ENCODE peak calls at places on chromosomes 2 and 18, in six cellular contexts. F is mesenchymal stem cell, N is H9, L is neuronal stem cell, D is IMR-90, C is trophoblast cell. U is an unnamed sample.
A peak's percentile ranks its signal among the peaks of the same experiment; 100 is the strongest.

GRCh38 chr2:27370816-27371620 is 602 bp downstream of the SNX17 start:
- DNase-seq in F (peak; percentile 76), N (no peak), L (no peak), D (peak; percentile 53), C (peak; percentile 55), U (peak; percentile 47)

GRCh38 chr18:2881088-2881487 is 34.3 kb downstream of the EMILIN2 start:
- DNase-seq in F (no peak), N (no peak), L (no peak), D (peak; percentile 26), C (no peak), U (no peak)

GRCh38 chr2:59490192-59490591 is 1063.3 kb downstream of the BCL11A start:
- DNase-seq in F (no peak), N (no peak), L (no peak), D (no peak), C (no peak), U (no peak)

GRCh38 chr2:128332091-128332634 is 13.5 kb upstream of the HS6ST1 start:
- DNase-seq in F (no peak), N (no peak), L (no peak), D (no peak), C (no peak), U (no peak)

GRCh38 chr2:237743561-237744269 is 54.9 kb upstream of the RBM44 start:
- DNase-seq in F (peak; percentile 52), N (no peak), L (no peak), D (peak; percentile 63), C (peak; percentile 67), U (no peak)

GRCh38 chr2:8796315-8796848 is 41.0 kb downstream of the KIDINS220 start:
- DNase-seq in F (no peak), N (no peak), L (no peak), D (no peak), C (peak; percentile 27), U (no peak)

GRCh38 chr2:176827269-176827668 is 385.3 kb upstream of the HNRNPA3 start:
- DNase-seq in F (no peak), N (no peak), L (no peak), D (no peak), C (no peak), U (no peak)

GRCh38 chr2:206846854-206847834 is 81.7 kb downstream of the FASTKD2 start:
- DNase-seq in F (no peak), N (no peak), L (no peak), D (no peak), C (no peak), U (no peak)

GRCh38 chr2:128169497-128169896 is 78.5 kb downstream of the UGGT1 start:
- DNase-seq in F (peak; percentile 92), N (no peak), L (no peak), D (peak; percentile 92), C (no peak), U (no peak)

GRCh38 chr18:11761553-11761952 is 72.5 kb downstream of the GNAL start:
- DNase-seq in F (no peak), N (peak; percentile 60), L (no peak), D (no peak), C (no peak), U (no peak)

GRCh38 chr2:154470386-154470785 is 228.1 kb upstream of the KCNJ3 start:
- DNase-seq in F (no peak), N (no peak), L (no peak), D (no peak), C (no peak), U (no peak)

GRCh38 chr2:7191927-7192326 is 274.7 kb downstream of the RNF144A start:
- DNase-seq in F (peak; percentile 86), N (no peak), L (no peak), D (peak; percentile 62), C (no peak), U (no peak)

GRCh38 chr2:2767837-2768236 is 436.8 kb upstream of the MYT1L start:
- DNase-seq in F (no peak), N (no peak), L (no peak), D (no peak), C (no peak), U (no peak)

GRCh38 chr2:178227187-178227586 is 32.9 kb downstream of the OSBPL6 start:
- DNase-seq in F (peak; percentile 34), N (no peak), L (no peak), D (peak; percentile 76), C (no peak), U (no peak)

GRCh38 chr2:24412812-24413211 is 52.5 kb upstream of the ITSN2 start:
- DNase-seq in F (no peak), N (no peak), L (no peak), D (no peak), C (no peak), U (no peak)

GRCh38 chr2:60675309-60675708 is 80.8 kb upstream of the PAPOLG start:
- DNase-seq in F (no peak), N (no peak), L (no peak), D (no peak), C (no peak), U (no peak)

GRCh38 chr2:234571620-234572407 is 74.9 kb upstream of the ARL4C start:
- DNase-seq in F (no peak), N (no peak), L (no peak), D (peak; percentile 45), C (peak; percentile 69), U (no peak)

GRCh38 chr18:60755134-60755533 is 382.6 kb upstream of the MC4R start:
- DNase-seq in F (no peak), N (no peak), L (no peak), D (no peak), C (no peak), U (no peak)

GRCh38 chr2:11368059-11368572 is 23.7 kb upstream of the ROCK2 start:
- DNase-seq in F (peak; percentile 28), N (no peak), L (no peak), D (no peak), C (no peak), U (no peak)

GRCh38 chr2:85605406-85606115 is 3.1 kb upstream of the TMEM150A start:
- DNase-seq in F (peak; percentile 84), N (no peak), L (no peak), D (peak; percentile 94), C (peak; percentile 51), U (no peak)

GRCh38 chr2:76953733-76954347 is 568.3 kb downstream of the LRRTM4 start:
- DNase-seq in F (peak; percentile 76), N (peak; percentile 70), L (peak; percentile 67), D (peak; percentile 41), C (peak; percentile 73), U (peak; percentile 74)

GRCh38 chr2:85753035-85753524 is 711 bp upstream of the ATOH8 start:
- DNase-seq in F (no peak), N (no peak), L (no peak), D (no peak), C (peak; percentile 54), U (no peak)

GRCh38 chr2:158095269-158095668 is 6.4 kb upstream of the UPP2 start:
- DNase-seq in F (no peak), N (no peak), L (no peak), D (no peak), C (no peak), U (no peak)
- H3K14ac ChIP-seq in F (no peak overlapping the region), N (no peak overlapping the region), L (no peak overlapping the region), D (no peak overlapping the region), C (no peak overlapping the region), U (no peak overlapping the region)

GRCh38 chr18:55780591-55781071 is 192.6 kb upstream of the TCF4 start:
- DNase-seq in F (no peak), N (no peak), L (no peak), D (peak; percentile 48), C (no peak), U (no peak)
- H3K14ac ChIP-seq in F (peak overlapping the region; percentile 95), N (peak overlapping the region; percentile 11), L (no peak overlapping the region), D (peak overlapping the region; percentile 39), C (peak overlapping the region; percentile 93), U (no peak overlapping the region)

DNA sequence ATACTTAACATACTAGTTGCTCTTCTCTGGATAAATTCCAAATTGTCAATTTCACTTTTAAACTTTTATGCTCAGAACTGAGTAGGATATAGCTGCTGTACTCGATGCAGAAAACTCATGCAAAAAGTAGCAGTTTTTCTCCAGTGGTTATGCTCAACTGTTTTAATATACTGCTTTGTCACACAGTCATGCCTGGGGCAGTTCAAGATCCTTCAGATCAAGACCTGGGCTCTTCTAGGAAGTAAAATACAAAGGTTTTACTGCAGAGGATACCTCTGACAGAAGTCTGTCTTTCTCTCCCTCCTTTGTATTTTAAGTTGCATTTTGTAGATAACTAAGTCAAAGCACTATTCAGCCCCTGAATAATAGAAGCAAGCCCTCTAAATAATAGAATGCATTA is 183.4 kb upstream of the TRIB2 start:
- DNase-seq in F (no peak), N (no peak), L (no peak), D (no peak), C (peak; percentile 19), U (no peak)
- H3K14ac ChIP-seq in F (no peak overlapping the region), N (no peak overlapping the region), L (no peak overlapping the region), D (peak overlapping the region; percentile 25), C (no peak overlapping the region), U (no peak overlapping the region)

DNA sequence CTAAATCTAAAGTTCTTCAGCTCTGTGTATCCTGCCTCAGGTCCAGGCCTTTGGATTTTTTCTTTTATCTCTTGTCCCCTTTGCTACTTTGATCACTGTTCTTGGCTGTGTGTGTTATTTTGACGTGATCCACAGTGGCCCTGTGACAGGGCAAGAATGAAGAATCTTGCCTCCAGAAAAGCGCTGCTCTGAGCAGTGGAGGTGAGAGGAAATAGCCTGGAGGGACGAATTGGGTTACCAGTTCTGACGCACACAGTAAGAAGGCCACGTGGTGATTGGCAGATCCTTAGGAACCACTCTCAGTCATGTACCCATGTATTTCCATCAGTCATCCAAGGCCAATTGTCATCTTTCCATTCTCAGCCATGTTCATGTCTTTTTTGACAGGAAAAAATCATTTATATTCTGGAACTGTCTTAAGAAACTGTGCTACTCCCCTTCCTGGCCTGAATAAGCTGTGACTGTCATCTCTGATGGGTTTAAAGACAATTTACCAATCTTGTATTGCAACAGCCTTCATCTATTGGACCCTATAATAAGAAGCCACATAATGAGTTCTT is 47.6 kb downstream of the MAPK4 start:
- DNase-seq in F (no peak), N (no peak), L (no peak), D (no peak), C (peak; percentile 74), U (no peak)
- H3K14ac ChIP-seq in F (no peak overlapping the region), N (no peak overlapping the region), L (no peak overlapping the region), D (no peak overlapping the region), C (no peak overlapping the region), U (no peak overlapping the region)

GRCh38 chr2:15560988-15561573 is at the start of gene NBAS:
- DNase-seq in F (peak; percentile 94), N (peak; percentile 87), L (peak; percentile 82), D (peak; percentile 85), C (peak; percentile 90), U (peak; percentile 86)

GRCh38 chr2:15559379-15559778 is 1.8 kb downstream of the NBAS start:
- DNase-seq in F (no peak), N (no peak), L (no peak), D (no peak), C (no peak), U (no peak)

GRCh38 chr2:15561574-15562344 is 625 bp upstream of the NBAS start:
- DNase-seq in F (no peak), N (no peak), L (no peak), D (peak; percentile 34), C (peak; percentile 49), U (no peak)

GRCh38 chr2:15559800-15560403 is 1.2 kb downstream of the NBAS start:
- DNase-seq in F (no peak), N (no peak), L (no peak), D (no peak), C (no peak), U (no peak)

GRCh38 chr2:15560404-15560987 is 638 bp downstream of the NBAS start:
- DNase-seq in F (peak; percentile 70), N (no peak), L (no peak), D (peak; percentile 27), C (peak; percentile 32), U (no peak)
- H3K14ac ChIP-seq in F (no peak overlapping the region), N (peak overlapping the region; percentile 39), L (no peak overlapping the region), D (peak overlapping the region; percentile 58), C (peak overlapping the region; percentile 75), U (no peak overlapping the region)